ENCODE peak calls at places on chromosomes 1 and 21, in four cellular contexts. J is PC-3, S is mesendoderm, W is fibroblast of lung. R is an unnamed sample.

GRCh38 chr1:58524353-58524945 is 22.1 kb downstream of the OMA1 start:
- DNase-seq in J (no peak), S (no peak), W (no peak), R (no peak)

GRCh38 chr1:117346206-117346928 is 20.9 kb upstream of the MAN1A2 start:
- DNase-seq in J (peak), W (peak), S (peak), R (peak)

GRCh38 chr1:15028117-15028516 is 125.4 kb upstream of the TMEM51 start:
- DNase-seq in S (peak), J (peak), W (peak), R (peak)

GRCh38 chr1:117237701-117238413 is 27.1 kb upstream of the VTCN1 start:
- DNase-seq in W (peak), J (peak), S (peak), R (peak)

GRCh38 chr1:70220517-70221240 is 501 bp upstream of the SRSF11 start:
- DNase-seq in W (no peak), J (no peak), S (no peak), R (no peak)

GRCh38 chr21:45727390-45727789 is 83.9 kb downstream of the PCBP3 start:
- DNase-seq in S (no peak), J (no peak), W (no peak), R (no peak)

GRCh38 chr1:62530516-62531154 is 66.7 kb upstream of the ANGPTL3 start:
- DNase-seq in W (peak), J (peak), S (peak), R (no peak)

GRCh38 chr1:84889437-84889836 is 3.6 kb downstream of the LPAR3 start:
- DNase-seq in S (no peak), J (no peak), W (no peak), R (no peak)

GRCh38 chr21:42532466-42533181 is 19.0 kb downstream of the SLC37A1 start:
- DNase-seq in W (no peak), S (no peak), J (no peak), R (no peak)

GRCh38 chr1:45787905-45788304 is 15.5 kb upstream of the MAST2 start:
- DNase-seq in S (no peak), W (no peak), J (no peak), R (no peak)

GRCh38 chr1:155859881-155860841 is 794 bp downstream of the SYT11 start:
- DNase-seq in S (peak), J (no peak), W (peak), R (peak)